ENCODE peak calls at places on chromosome 14, in five cellular contexts. S is natural killer cell treated with Interleukin-12 subunit alpha and Interleukin-12 subunit beta and Interleukin-15 and Interleukin-18, amount 100 ng/mL, for 72 hours; B is GM19239; O is aorta; N is HT1080. R is an unnamed sample.

GRCh38 chr14:79074501-79074900 is 904.3 kb downstream of the NRXN3 start:
- DNase-seq in S (no peak), B (no peak), O (no peak), N (no peak), R (no peak)

GRCh38 chr14:38971258-38971921 is 131.6 kb downstream of the SEC23A start:
- DNase-seq in S (no peak), B (no peak), O (no peak), N (no peak), R (no peak)

GRCh38 chr14:53022593-53022992 is 71.7 kb upstream of the FERMT2 start:
- DNase-seq in S (no peak), B (no peak), O (no peak), N (peak), R (no peak)

GRCh38 chr14:73786942-73787759 is 64.5 kb upstream of the PTGR2 start:
- DNase-seq in S (peak), B (no peak), O (peak), N (no peak), R (peak)

GRCh38 chr14:105748204-105748578 is 221.8 kb downstream of the TMEM121 start:
- DNase-seq in S (no peak), B (no peak), O (peak), N (peak), R (peak)

GRCh38 chr14:93705513-93706156 is 82.7 kb downstream of the PRIMA1 start:
- DNase-seq in S (no peak), B (no peak), O (no peak), N (no peak), R (no peak)

GRCh38 chr14:76599556-76599955 is 161.7 kb upstream of the VASH1 start:
- DNase-seq in S (no peak), B (no peak), O (no peak), N (no peak), R (no peak)

GRCh38 chr14:81669308-81669707 is 135.7 kb upstream of the SEL1L start:
- DNase-seq in S (no peak), B (no peak), O (no peak), N (no peak), R (no peak)

GRCh38 chr14:106224694-106224971 is 698.2 kb downstream of the TMEM121 start:
- DNase-seq in S (no peak), B (no peak), O (no peak), N (no peak), R (no peak)

GRCh38 chr14:51398898-51399297 is 158.9 kb downstream of the TMX1 start:
- DNase-seq in S (no peak), B (no peak), O (no peak), N (peak), R (no peak)

GRCh38 chr14:60163741-60164140 is 1.5 kb downstream of the DHRS7 start:
- DNase-seq in S (no peak), B (no peak), O (no peak), N (no peak), R (no peak)

GRCh38 chr14:57009585-57010515 is 199.6 kb upstream of the OTX2 start:
- DNase-seq in S (no peak), B (no peak), O (no peak), N (no peak), R (no peak)

GRCh38 chr14:99724196-99724891 is 40.2 kb downstream of the CYP46A1 start:
- DNase-seq in S (no peak), B (no peak), O (peak), N (peak), R (peak)

GRCh38 chr14:95305145-95305544 is 14.6 kb downstream of the CLMN start:
- DNase-seq in S (no peak), B (no peak), O (peak), N (no peak), R (no peak)

GRCh38 chr14:96638041-96638855 is 136.1 kb downstream of the PAPOLA start:
- DNase-seq in S (no peak), B (no peak), O (no peak), N (no peak), R (peak)

GRCh38 chr14:82710257-82710841 is 1176.7 kb upstream of the SEL1L start:
- DNase-seq in S (no peak), B (peak), O (peak), N (peak), R (peak)

GRCh38 chr14:80523518-80524117 is 312.3 kb upstream of the DIO2 start:
- DNase-seq in S (no peak), B (no peak), O (no peak), N (peak), R (no peak)

GRCh38 chr14:94427016-94427613 is 25.5 kb downstream of the SERPINA11 start:
- DNase-seq in S (no peak), B (no peak), O (no peak), N (no peak), R (no peak)

GRCh38 chr14:75886661-75887348 is 95.0 kb downstream of the TGFB3 start:
- DNase-seq in S (no peak), B (no peak), O (no peak), N (no peak), R (no peak)

GRCh38 chr14:64707661-64708060 is 3.4 kb downstream of the PLEKHG3 start:
- DNase-seq in S (peak), B (no peak), O (peak), N (peak), R (no peak)

GRCh38 chr14:88660056-88660455 is 97.2 kb downstream of the ZC3H14 start:
- DNase-seq in S (no peak), B (no peak), O (no peak), N (no peak), R (no peak)

R was measured in upper lobe of right lung.